ENCODE peak calls at places on chromosome 1, in eight cellular contexts. M is stimulated activated CD4-positive, alpha-beta T cell treated with anti-CD3 and anti-CD28 coated beads, Interleukin-2, amount 100 ng/mL, for 24 hours; C is activated T-helper 1 cell treated with Interleukin-2 at 50 U/mL for 16 hours; W is T-cell; R is HCEC 1CT; F is ACHN; B is AG20443; N is cardiac fibroblast. Q is an unnamed sample.
A peak's percentile ranks its signal among the peaks of the same experiment; 100 is the strongest.

GRCh38 chr1:18959591-18959990 is 3.1 kb upstream of the IFFO2 start:
- DNase-seq in M (no peak), C (no peak), W (no peak), R (no peak), F (no peak), B (no peak), N (no peak), Q (no peak)

GRCh38 chr1:160806784-160807183 is 10.8 kb downstream of the LY9 start:
- DNase-seq in M (no peak), C (no peak), W (no peak), R (no peak), F (no peak), B (no peak), N (no peak), Q (no peak)

GRCh38 chr1:33441088-33441745 is 10.3 kb upstream of the PHC2 start:
- DNase-seq in M (no peak), C (no peak), W (no peak), R (no peak), F (no peak), B (no peak), N (no peak), Q (peak; percentile 10)

GRCh38 chr1:27660300-27660837 is 11.6 kb downstream of the IFI6 start:
- DNase-seq in M (no peak), C (no peak), W (no peak), R (peak; percentile 2), F (no peak), B (no peak), N (no peak), Q (no peak)

GRCh38 chr1:116151739-116152576 is 40.8 kb downstream of the MAB21L3 start:
- DNase-seq in M (peak; percentile 78), C (peak; percentile 66), W (peak; percentile 66), R (peak; percentile 70), F (peak; percentile 71), B (peak; percentile 96), N (peak; percentile 81), Q (peak; percentile 83)

GRCh38 chr1:39434797-39435395 is 56.5 kb upstream of the BMP8A start:
- DNase-seq in M (no peak), C (no peak), W (no peak), R (no peak), F (peak; percentile 89), B (no peak), N (peak; percentile 15), Q (no peak)

GRCh38 chr1:196462101-196462500 is 146.1 kb downstream of the KCNT2 start:
- DNase-seq in M (no peak), C (no peak), W (no peak), R (no peak), F (no peak), B (no peak), N (peak; percentile 42), Q (no peak)

GRCh38 chr1:111563619-111564018 is 56.0 kb upstream of the RAP1A start:
- DNase-seq in M (no peak), C (no peak), W (no peak), R (peak; percentile 82), F (peak; percentile 62), B (peak; percentile 65), N (peak; percentile 35), Q (no peak)

GRCh38 chr1:108590947-108591346 is 31.0 kb downstream of the EEIG2 start:
- DNase-seq in M (no peak), C (no peak), W (no peak), R (peak; percentile 96), F (no peak), B (peak; percentile 75), N (peak; percentile 98), Q (no peak)

GRCh38 chr1:119632103-119632490 is 16.0 kb downstream of the ZNF697 start:
- DNase-seq in M (no peak), C (no peak), W (no peak), R (no peak), F (no peak), B (no peak), N (no peak), Q (no peak)

GRCh38 chr1:227894306-227894721 is 53.4 kb downstream of the WNT9A start:
- DNase-seq in M (peak; percentile 12), C (no peak), W (no peak), R (no peak), F (no peak), B (no peak), N (no peak), Q (no peak)

GRCh38 chr1:164767257-164768044 is 208.5 kb downstream of the PBX1 start:
- DNase-seq in M (no peak), C (no peak), W (no peak), R (peak; percentile 97), F (peak; percentile 93), B (peak; percentile 70), N (peak; percentile 97), Q (no peak)

GRCh38 chr1:38777464-38777957 is 82.1 kb downstream of the RRAGC start:
- DNase-seq in M (no peak), C (no peak), W (no peak), R (no peak), F (no peak), B (no peak), N (no peak), Q (no peak)

GRCh38 chr1:24905355-24905978 is 24.6 kb downstream of the RUNX3 start:
- DNase-seq in M (no peak), C (no peak), W (no peak), R (no peak), F (no peak), B (peak; percentile 7), N (no peak), Q (no peak)

GRCh38 chr1:7683521-7683920 is 87.6 kb upstream of the VAMP3 start:
- DNase-seq in M (no peak), C (no peak), W (no peak), R (no peak), F (no peak), B (no peak), N (no peak), Q (no peak)

GRCh38 chr1:9651565-9652378 is at the start of gene PIK3CD:
- DNase-seq in M (peak; percentile 51), C (peak; percentile 37), W (peak; percentile 3), R (no peak), F (no peak), B (peak; percentile 69), N (peak; percentile 27), Q (peak; percentile 28)

GRCh38 chr1:156911587-156912298 is 8.7 kb upstream of the LRRC71 start:
- DNase-seq in M (no peak), C (no peak), W (no peak), R (no peak), F (no peak), B (no peak), N (no peak), Q (no peak)

GRCh38 chr1:44596511-44596910 is 77.8 kb downstream of the TMEM53 start:
- DNase-seq in M (no peak), C (no peak), W (no peak), R (no peak), F (no peak), B (no peak), N (no peak), Q (peak; percentile 42)

GRCh38 chr1:178282949-178283367 is 189.1 kb downstream of the RASAL2 start:
- DNase-seq in M (no peak), C (no peak), W (no peak), R (peak; percentile 78), F (peak; percentile 76), B (peak; percentile 53), N (peak; percentile 82), Q (peak; percentile 54)

GRCh38 chr1:154621875-154622274 is 13.9 kb upstream of the ADAR start:
- DNase-seq in M (no peak), C (no peak), W (no peak), R (no peak), F (no peak), B (no peak), N (no peak), Q (no peak)

GRCh38 chr1:34858901-34859441 is 578 bp downstream of the SMIM12 start:
- DNase-seq in M (peak; percentile 42), C (peak; percentile 3), W (peak; percentile 16), R (peak; percentile 28), F (peak; percentile 24), B (peak; percentile 62), N (peak; percentile 67), Q (peak; percentile 26)

GRCh38 chr1:23178931-23179330 is 10.3 kb upstream of the LUZP1 start:
- DNase-seq in M (no peak), C (no peak), W (no peak), R (no peak), F (no peak), B (no peak), N (peak; percentile 55), Q (peak; percentile 2)

GRCh38 chr1:76264642-76265041 is 190.1 kb downstream of the ST6GALNAC3 start:
- DNase-seq in M (no peak), C (no peak), W (no peak), R (no peak), F (no peak), B (no peak), N (no peak), Q (no peak)

GRCh38 chr1:119767486-119767885 is 1.2 kb downstream of the HMGCS2 start:
- DNase-seq in M (no peak), C (no peak), W (no peak), R (no peak), F (no peak), B (no peak), N (no peak), Q (peak; percentile 8)

GRCh38 chr1:31955917-31956736 is 18.0 kb upstream of the PTP4A2 start:
- DNase-seq in M (peak; percentile 83), C (peak; percentile 50), W (peak; percentile 65), R (peak; percentile 99), F (peak; percentile 93), B (peak; percentile 90), N (peak; percentile 100), Q (no peak)

GRCh38 chr1:234584431-234584805 is 25.6 kb downstream of the IRF2BP2 start:
- DNase-seq in M (no peak), C (no peak), W (no peak), R (no peak), F (no peak), B (no peak), N (no peak), Q (no peak)

GRCh38 chr1:84997667-84998600 is 1.0 kb upstream of the MCOLN2 start:
- DNase-seq in M (peak; percentile 26), C (no peak), W (no peak), R (no peak), F (no peak), B (peak; percentile 68), N (peak; percentile 16), Q (peak; percentile 45)

GRCh38 chr1:186761358-186761757 is 67.4 kb upstream of the PLA2G4A start:
- DNase-seq in M (no peak), C (no peak), W (no peak), R (no peak), F (no peak), B (no peak), N (no peak), Q (no peak)

GRCh38 chr1:223831755-223832636 is 13.8 kb downstream of the TP53BP2 start:
- DNase-seq in M (no peak), C (no peak), W (no peak), R (peak; percentile 88), F (no peak), B (peak; percentile 17), N (peak; percentile 67), Q (no peak)

GRCh38 chr1:205351984-205352713 is 4.6 kb downstream of the KLHDC8A start:
- DNase-seq in M (no peak), C (no peak), W (no peak), R (no peak), F (no peak), B (no peak), N (no peak), Q (peak; percentile 100)

GRCh38 chr1:38991638-38992449 is 768 bp downstream of the AKIRIN1 start:
- DNase-seq in M (peak; percentile 22), C (no peak), W (no peak), R (peak; percentile 43), F (peak; percentile 42), B (peak; percentile 54), N (peak; percentile 51), Q (peak; percentile 44)

GRCh38 chr1:58310881-58311280 is 235.6 kb downstream of the OMA1 start:
- DNase-seq in M (no peak), C (no peak), W (no peak), R (no peak), F (no peak), B (no peak), N (no peak), Q (no peak)

Q was measured in NCI-H69.